ENCODE peak calls at places on chromosomes 11 and 22, in eight cellular contexts. J is endodermal cell, V is A549, R is PC-3, T is GM20000, W is RWPE1, M is ovary, I is GM12865. E is an unnamed sample.

GRCh38 chr11:121494355-121495099 is 41.8 kb upstream of the SORL1-AS1 start:
- DNase-seq in J (peak; percentile 63), V (no peak), R (no peak), T (peak; percentile 39), W (no peak), M (no peak), I (peak; percentile 66), E (no peak)

GRCh38 chr11:10998674-10999073 is 140.8 kb upstream of the ZBED5 start:
- DNase-seq in J (no peak), V (no peak), R (no peak), T (no peak), W (peak; percentile 8), M (no peak), I (no peak), E (no peak)

GRCh38 chr22:25081409-25081824 is 118.2 kb upstream of the CRYBB3 start:
- DNase-seq in J (peak; percentile 80), V (peak; percentile 29), R (peak; percentile 33), T (peak; percentile 67), W (peak; percentile 20), M (no peak), I (peak; percentile 63), E (no peak)

GRCh38 chr22:25120093-25120561 is 79.5 kb upstream of the CRYBB3 start:
- DNase-seq in J (peak; percentile 55), V (peak; percentile 49), R (peak; percentile 77), T (no peak), W (no peak), M (no peak), I (no peak), E (no peak)

GRCh38 chr11:125777309-125777708 is 1.3 kb downstream of the PATE2 start:
- DNase-seq in J (no peak), V (no peak), R (peak; percentile 11), T (no peak), W (peak; percentile 6), M (no peak), I (no peak), E (no peak)

GRCh38 chr11:10930224-10930960 is 72.5 kb upstream of the ZBED5 start:
- DNase-seq in J (no peak), V (no peak), R (peak; percentile 17), T (peak; percentile 51), W (peak; percentile 28), M (no peak), I (no peak), E (no peak)

GRCh38 chr11:128802358-128802981 is 64.6 kb downstream of the KCNJ1 start:
- DNase-seq in J (peak; percentile 83), V (peak; percentile 15), R (peak; percentile 72), T (no peak), W (peak; percentile 36), M (no peak), I (no peak), E (no peak)

GRCh38 chr11:121418625-121419114 is 33.4 kb upstream of the SORL1 start:
- DNase-seq in J (no peak), V (no peak), R (no peak), T (no peak), W (no peak), M (no peak), I (peak; percentile 29), E (no peak)

GRCh38 chr11:48116843-48117242 is 99.8 kb upstream of the OR4B1 start:
- DNase-seq in J (peak; percentile 66), V (peak; percentile 38), R (no peak), T (no peak), W (no peak), M (no peak), I (peak; percentile 51), E (no peak)
- TF ChIP-seq CTCF in J (peak; percentile 78), V (peak; percentile 17), R (peak; percentile 56), T (peak; percentile 5), W (peak; percentile 28), M (no peak), I (peak; percentile 49), E (peak; percentile 40)

GRCh38 chr11:5600374-5600851 is 4.0 kb downstream of the TRIM6 start:
- DNase-seq in J (peak; percentile 89), V (peak; percentile 92), R (peak; percentile 72), T (peak; percentile 81), W (peak; percentile 32), M (peak; percentile 58), I (peak; percentile 91), E (peak; percentile 52)
- TF ChIP-seq CTCF in J (peak; percentile 96), V (peak; percentile 90), R (peak; percentile 79), T (peak; percentile 93), W (peak; percentile 67), M (peak; percentile 56), I (peak; percentile 89), E (peak; percentile 93)

GRCh38 chr22:46061431-46062231 is 84.7 kb upstream of the WNT7B start:
- DNase-seq in J (peak; percentile 82), V (no peak), R (no peak), T (no peak), W (no peak), M (no peak), I (no peak), E (no peak)
- TF ChIP-seq CTCF in J (peak; percentile 49), V (no peak), R (no peak), T (no peak), W (no peak), M (no peak), I (no peak), E (no peak)

GRCh38 chr22:30196141-30196866 is 50.3 kb downstream of the LIF start:
- DNase-seq in J (peak; percentile 90), V (peak; percentile 100), R (peak; percentile 93), T (peak; percentile 64), W (peak; percentile 93), M (peak; percentile 46), I (peak; percentile 55), E (peak; percentile 100)
- TF ChIP-seq CTCF in J (no peak), V (no peak), R (no peak), T (no peak), W (no peak), M (no peak), I (no peak), E (no peak)

DNA sequence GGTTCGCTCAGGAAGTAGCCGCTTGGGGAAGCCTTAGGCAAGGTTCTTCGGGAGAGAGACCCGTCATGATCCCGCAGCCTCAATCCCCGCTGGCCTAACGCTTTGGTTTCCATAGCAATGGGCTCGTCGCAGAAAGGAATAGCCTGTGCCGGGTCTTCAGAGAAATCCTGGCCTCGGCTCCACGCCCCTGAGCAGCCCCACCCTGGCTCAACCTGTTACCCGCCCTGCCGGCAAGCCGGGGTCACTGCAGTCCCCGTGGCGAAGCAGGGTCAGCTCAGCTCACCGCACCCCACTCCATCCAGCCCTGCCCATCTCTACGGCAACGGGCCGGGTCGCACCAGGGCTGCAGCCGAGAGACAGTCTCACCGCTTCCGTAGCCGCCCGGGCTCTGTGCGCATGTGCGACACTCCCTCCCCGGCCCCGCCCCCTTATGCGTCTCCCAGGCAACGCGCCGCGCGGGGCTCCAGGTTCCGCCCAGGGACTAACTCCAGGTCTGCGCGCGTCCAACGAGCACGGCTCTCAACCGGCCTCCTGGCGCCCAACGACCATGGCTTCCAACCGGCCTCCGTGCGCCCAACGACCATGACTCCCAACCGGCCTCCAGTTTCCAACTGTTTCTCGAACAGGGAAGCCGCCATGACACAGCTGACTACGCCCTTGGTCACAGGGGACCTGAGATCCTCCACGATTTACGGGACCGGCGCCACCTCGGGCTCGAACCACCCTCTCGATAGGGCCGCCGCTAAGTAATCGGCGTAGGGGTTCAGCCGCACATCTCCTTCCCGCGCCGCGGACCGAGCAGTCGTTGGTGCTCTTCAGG is at the start of gene DUSP18:
- DNase-seq in J (peak; percentile 99), V (peak; percentile 90), R (peak; percentile 85), T (peak; percentile 97), W (peak; percentile 94), M (peak; percentile 90), I (peak; percentile 93), E (peak; percentile 38)
- TF ChIP-seq CTCF in J (peak; percentile 76), V (no peak), R (peak; percentile 7), T (no peak), W (peak; percentile 28), M (peak; percentile 37), I (peak; percentile 34), E (peak; percentile 33)

DNA sequence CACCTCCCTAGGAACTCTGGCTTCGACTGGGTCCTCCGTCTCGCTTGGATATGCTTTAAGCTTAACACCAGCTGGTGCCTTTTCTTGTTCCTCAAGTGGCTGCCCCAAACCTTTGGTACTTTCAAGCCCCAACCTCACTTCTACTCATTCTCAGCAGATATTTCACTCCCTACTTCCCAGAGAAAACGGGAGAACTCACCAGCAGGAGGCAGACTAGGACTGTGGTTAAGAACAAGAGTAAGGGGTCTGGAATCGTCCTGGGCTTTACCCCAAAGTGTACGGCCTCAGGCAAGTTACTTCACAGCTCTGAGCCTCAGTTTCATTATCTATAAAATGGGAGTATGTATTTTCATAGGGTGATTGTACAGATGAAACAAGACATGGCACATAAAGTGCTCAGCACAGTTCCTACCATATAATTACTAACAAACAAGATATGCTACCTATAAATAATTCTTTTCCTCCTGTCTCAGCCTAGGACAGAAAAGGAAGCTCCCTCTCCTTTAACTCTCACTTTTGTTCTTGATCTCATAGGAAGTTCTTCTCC is 37.8 kb downstream of the PAMR1 start:
- DNase-seq in J (peak; percentile 92), V (peak; percentile 48), R (peak; percentile 69), T (no peak), W (no peak), M (no peak), I (no peak), E (no peak)
- TF ChIP-seq CTCF in J (peak; percentile 83), V (peak; percentile 60), R (peak; percentile 82), T (peak; percentile 15), W (peak; percentile 15), M (no peak), I (peak; percentile 31), E (peak; percentile 58)

GRCh38 chr11:119729581-119730346 is 764 bp upstream of the NECTIN1 start:
- DNase-seq in J (peak; percentile 71), V (peak; percentile 37), R (peak; percentile 80), T (peak; percentile 60), W (peak; percentile 67), M (peak; percentile 49), I (no peak), E (no peak)
- TF ChIP-seq CTCF in J (no peak), V (peak; percentile 33), R (no peak), T (no peak), W (peak; percentile 67), M (no peak), I (no peak), E (no peak)

GRCh38 chr11:33861366-33861765 is 30.5 kb downstream of the LMO2 start:
- DNase-seq in J (no peak), V (no peak), R (no peak), T (no peak), W (no peak), M (no peak), I (no peak), E (no peak)

GRCh38 chr11:33859306-33859705 is 32.6 kb downstream of the LMO2 start:
- DNase-seq in J (no peak), V (no peak), R (no peak), T (no peak), W (no peak), M (no peak), I (no peak), E (no peak)

GRCh38 chr11:33861911-33862310 is 30.0 kb downstream of the LMO2 start:
- DNase-seq in J (no peak), V (no peak), R (no peak), T (no peak), W (no peak), M (no peak), I (no peak), E (no peak)

GRCh38 chr11:33860926-33861325 is 30.9 kb downstream of the LMO2 start:
- DNase-seq in J (no peak), V (no peak), R (no peak), T (no peak), W (no peak), M (no peak), I (no peak), E (no peak)

GRCh38 chr11:33857924-33858323 is 34.0 kb downstream of the LMO2 start:
- DNase-seq in J (peak; percentile 95), V (peak; percentile 71), R (peak; percentile 78), T (peak; percentile 75), W (peak; percentile 64), M (peak; percentile 29), I (peak; percentile 83), E (peak; percentile 7)
- TF ChIP-seq CTCF in J (peak; percentile 97), V (peak; percentile 91), R (peak; percentile 95), T (peak; percentile 88), W (peak; percentile 92), M (peak; percentile 61), I (peak; percentile 86), E (peak; percentile 96)